ENCODE peak calls at places on chromosomes 2 and 18, in four cellular contexts. V, J, K and P are unnamed samples.
A peak's percentile ranks its signal among the peaks of the same experiment; 100 is the strongest.

GRCh38 chr18:78743078-78743477 is 236.5 kb upstream of the SALL3 start:
- DNase-seq in V (no peak), J (no peak), K (no peak), P (no peak)

GRCh38 chr18:49725809-49726514 is 87.4 kb downstream of the ACAA2 start:
- DNase-seq in V (no peak), J (no peak), K (no peak), P (peak; percentile 76)

GRCh38 chr2:86441392-86441788 is 219 bp downstream of the KDM3A start:
- DNase-seq in V (no peak), J (no peak), K (no peak), P (no peak)

GRCh38 chr2:41199320-41199719 is 747.4 kb upstream of the SLC8A1 start:
- DNase-seq in V (no peak), J (peak; percentile 72), K (no peak), P (no peak)

GRCh38 chr2:151339168-151339567 is 18.2 kb upstream of the TNFAIP6 start:
- DNase-seq in V (no peak), J (peak; percentile 74), K (no peak), P (no peak)

GRCh38 chr2:55949613-55950012 is 26.0 kb upstream of the EFEMP1 start:
- DNase-seq in V (no peak), J (no peak), K (no peak), P (no peak)

GRCh38 chr2:231597014-231597611 is 4.4 kb downstream of the TEX44 start:
- DNase-seq in V (no peak), J (no peak), K (no peak), P (no peak)

GRCh38 chr18:34697891-34698290 is 12.2 kb upstream of the DTNA start:
- DNase-seq in V (no peak), J (no peak), K (no peak), P (no peak)

GRCh38 chr2:118040889-118041288 is 27.0 kb upstream of the CCDC93 start:
- DNase-seq in V (no peak), J (no peak), K (no peak), P (no peak)

GRCh38 chr2:234256516-234256915 is 206.0 kb downstream of the SPP2 start:
- DNase-seq in V (no peak), J (no peak), K (no peak), P (no peak)

GRCh38 chr2:219962089-219962488 is 334.7 kb downstream of the SLC4A3 start:
- DNase-seq in V (no peak), J (no peak), K (no peak), P (no peak)

GRCh38 chr2:111897924-111898702 is at the start of gene MERTK:
- DNase-seq in V (peak; percentile 31), J (peak; percentile 60), K (peak; percentile 19), P (peak; percentile 86)

GRCh38 chr2:98743835-98744234 is 12.9 kb upstream of the MGAT4A start:
- DNase-seq in V (no peak), J (peak; percentile 2), K (no peak), P (no peak)

GRCh38 chr2:24049485-24050021 is at the start of gene FKBP1B:
- DNase-seq in V (peak; percentile 50), J (peak; percentile 60), K (peak; percentile 39), P (peak; percentile 81)

GRCh38 chr2:233179848-233180368 is 71.6 kb upstream of the ATG16L1 start:
- DNase-seq in V (no peak), J (no peak), K (no peak), P (no peak)

GRCh38 chr2:185417111-185417510 is 321.5 kb upstream of the FSIP2 start:
- DNase-seq in V (no peak), J (no peak), K (no peak), P (no peak)